ENCODE peak calls at places on chromosomes 16 and 17, in five cellular contexts. B is cardiac muscle cell, U is heart right ventricle, M is HFFc6, G is left ventricle myocardium inferior. C is an unnamed sample.

GRCh38 chr17:17214646-17215436 is 8.7 kb upstream of the PLD6 start:
- DNase-seq in B (no peak), U (no peak), M (no peak), G (no peak), C (no peak)

GRCh38 chr17:45398800-45399199 is 33.9 kb downstream of the ARHGAP27 start:
- DNase-seq in B (no peak), U (no peak), M (no peak), G (no peak), C (no peak)

GRCh38 chr17:16926061-16926511 is 45.8 kb downstream of the TNFRSF13B start:
- DNase-seq in B (no peak), U (no peak), M (no peak), G (peak; percentile 9), C (no peak)

GRCh38 chr17:46212634-46213435 is 19.6 kb upstream of the KANSL1 start:
- DNase-seq in B (peak; percentile 90), U (peak; percentile 83), M (peak; percentile 65), G (no peak), C (no peak)

GRCh38 chr16:7515543-7515942 is 182.9 kb downstream of the RBFOX1 start:
- DNase-seq in B (no peak), U (no peak), M (no peak), G (no peak), C (no peak)

GRCh38 chr16:83887088-83887487 is 11.8 kb upstream of the MLYCD start:
- DNase-seq in B (no peak), U (no peak), M (peak; percentile 28), G (no peak), C (no peak)

GRCh38 chr16:87295259-87295658 is 21.9 kb downstream of the C16orf95 start:
- DNase-seq in B (no peak), U (no peak), M (no peak), G (no peak), C (no peak)

GRCh38 chr16:30948956-30949654 is at the start of gene ORAI3:
- DNase-seq in B (peak; percentile 84), U (peak; percentile 81), M (peak; percentile 62), G (peak; percentile 84), C (peak; percentile 83)

GRCh38 chr16:71724320-71724751 is at the start of gene PHLPP2:
- DNase-seq in B (no peak), U (no peak), M (no peak), G (no peak), C (no peak)

GRCh38 chr16:16146380-16147315 is 76.6 kb downstream of the ABCC6 start:
- DNase-seq in B (no peak), U (peak; percentile 20), M (no peak), G (no peak), C (no peak)

GRCh38 chr16:85735225-85735722 is 15.6 kb downstream of the C16orf74 start:
- DNase-seq in B (no peak), U (no peak), M (no peak), G (no peak), C (peak; percentile 60)

GRCh38 chr16:3857189-3858013 is 23.1 kb downstream of the CREBBP start:
- DNase-seq in B (no peak), U (no peak), M (no peak), G (no peak), C (peak; percentile 77)

GRCh38 chr17:40284085-40284713 is 3.5 kb upstream of the CDC6 start:
- DNase-seq in B (no peak), U (no peak), M (peak; percentile 73), G (no peak), C (no peak)

GRCh38 chr16:89308391-89309333 is 91.2 kb downstream of the ZNF778 start:
- DNase-seq in B (peak; percentile 19), U (no peak), M (no peak), G (peak; percentile 10), C (no peak)

GRCh38 chr17:6868579-6868978 is 37.0 kb upstream of the TEKT1 start:
- DNase-seq in B (no peak), U (no peak), M (no peak), G (no peak), C (no peak)

GRCh38 chr16:57537596-57538234 is 1.3 kb upstream of the CCDC102A start:
- DNase-seq in B (no peak), U (peak; percentile 6), M (no peak), G (no peak), C (no peak)

GRCh38 chr17:59607817-59608403 is 11.8 kb upstream of the CLTC start:
- DNase-seq in B (peak; percentile 19), U (no peak), M (no peak), G (no peak), C (no peak)

GRCh38 chr16:75460441-75460840 is 4.0 kb downstream of the TMEM170A start:
- DNase-seq in B (no peak), U (no peak), M (peak; percentile 25), G (no peak), C (no peak)

GRCh38 chr16:84031556-84031955 is 11.0 kb downstream of the SLC38A8 start:
- DNase-seq in B (no peak), U (no peak), M (no peak), G (no peak), C (no peak)

GRCh38 chr17:17809527-17810373 is 27.0 kb downstream of the SREBF1 start:
- DNase-seq in B (peak; percentile 79), U (peak; percentile 56), M (no peak), G (peak; percentile 66), C (no peak)

GRCh38 chr16:48271728-48272127 is 24.4 kb upstream of the ABCC11 start:
- DNase-seq in B (no peak), U (no peak), M (peak; percentile 5), G (no peak), C (no peak)
- TF ChIP-seq CTCF in B (peak; percentile 7), U (peak; percentile 22), M (peak; percentile 31), G (peak; percentile 36), C (no peak)

DNA sequence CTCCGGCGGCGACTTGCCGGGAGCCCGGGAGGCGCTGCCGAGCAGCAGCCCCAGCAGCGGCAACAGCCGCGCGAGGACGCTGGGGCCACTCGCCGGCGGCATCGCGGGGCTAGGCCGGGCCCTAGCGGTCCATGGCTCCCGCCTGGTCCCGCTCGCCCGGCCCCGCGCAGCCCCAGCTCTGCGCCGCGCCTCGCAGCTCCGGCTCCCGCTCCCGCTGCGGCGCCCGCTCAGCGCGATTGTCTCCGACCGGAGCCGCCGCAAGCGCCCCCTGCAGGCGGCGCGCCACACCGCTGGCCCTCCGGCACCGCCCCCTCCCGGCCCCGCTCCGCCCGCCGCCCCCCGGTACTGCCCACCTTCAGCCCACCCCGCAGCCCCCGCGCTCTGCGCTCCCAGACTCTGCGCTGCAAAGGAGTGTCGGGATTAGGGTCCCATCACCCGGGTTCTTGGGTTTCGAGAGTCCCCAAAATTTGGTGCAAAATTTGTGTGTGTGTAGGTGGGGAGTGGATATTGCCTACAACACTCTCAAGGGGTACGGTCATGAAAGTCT is at the start of gene FAM171A2:
- DNase-seq in B (peak; percentile 88), U (no peak), M (no peak), G (peak; percentile 60), C (no peak)
- TF ChIP-seq CTCF in B (peak; percentile 24), U (peak; percentile 96), M (peak; percentile 85), G (peak; percentile 93), C (peak; percentile 87)

GRCh38 chr16:24270721-24271120 is 14.6 kb downstream of the CACNG3 start:
- DNase-seq in B (no peak), U (no peak), M (no peak), G (no peak), C (no peak)
- TF ChIP-seq CTCF in B (no peak), U (no peak), M (no peak), G (no peak), C (no peak)

GRCh38 chr17:82424001-82424862 is 5.8 kb upstream of the OGFOD3 start:
- DNase-seq in B (peak; percentile 31), U (no peak), M (peak; percentile 38), G (no peak), C (no peak)
- TF ChIP-seq CTCF in B (peak; percentile 73), U (peak; percentile 44), M (peak; percentile 86), G (peak; percentile 59), C (peak; percentile 79)

GRCh38 chr16:1345087-1345486 is 6.6 kb downstream of the TSR3 start:
- DNase-seq in B (no peak), U (no peak), M (no peak), G (no peak), C (no peak)

GRCh38 chr16:1344499-1344898 is 7.2 kb downstream of the TSR3 start:
- DNase-seq in B (no peak), U (no peak), M (no peak), G (no peak), C (no peak)

GRCh38 chr16:1342526-1343427 is 8.9 kb downstream of the TSR3 start:
- DNase-seq in B (peak; percentile 99), U (peak; percentile 89), M (peak; percentile 86), G (peak; percentile 92), C (peak; percentile 99)

GRCh38 chr16:1341495-1342388 is 8.3 kb downstream of the BAIAP3 start:
- DNase-seq in B (no peak), U (no peak), M (no peak), G (no peak), C (no peak)

DNA sequence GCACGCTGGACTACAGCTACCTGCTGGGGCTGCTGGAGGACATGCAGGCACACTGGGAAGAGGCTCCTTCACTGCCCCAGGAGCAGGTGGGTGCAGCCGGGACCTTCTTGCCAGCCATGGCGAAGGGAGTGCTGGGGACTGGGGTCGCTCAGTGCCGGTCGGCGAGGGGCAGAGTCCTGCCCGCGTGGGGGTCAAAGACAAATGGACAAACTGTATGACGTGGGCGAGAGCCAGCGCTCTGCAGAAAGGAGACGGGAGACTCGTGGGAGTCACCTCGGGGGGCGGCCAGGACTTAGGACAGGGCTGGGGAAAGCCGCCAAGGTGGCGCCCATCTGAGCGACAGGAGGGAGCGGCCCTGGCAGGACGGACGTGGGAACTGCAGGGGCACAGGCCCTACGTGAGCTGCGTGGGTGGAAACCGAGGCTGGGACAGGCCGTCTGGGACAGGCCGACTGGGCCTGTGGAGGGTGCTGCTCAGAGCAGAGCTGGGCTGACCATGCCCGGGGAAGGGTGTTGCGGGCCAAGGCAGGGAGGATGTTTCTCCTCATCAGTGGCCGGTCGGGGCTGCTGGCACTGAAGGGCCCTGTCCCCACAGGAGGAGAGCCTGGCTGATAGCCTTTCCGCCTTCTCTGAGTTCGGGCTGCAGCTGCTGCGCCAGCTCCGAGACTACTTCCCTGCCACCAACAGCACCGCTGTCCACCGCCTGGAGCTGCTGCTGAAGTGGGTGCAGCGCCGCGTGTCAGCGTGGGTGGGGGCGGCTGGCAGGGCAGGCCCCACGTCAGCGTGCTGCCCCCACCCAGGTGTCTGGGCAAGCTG is 8.0 kb downstream of the TSR3 start:
- DNase-seq in B (no peak), U (no peak), M (no peak), G (no peak), C (no peak)
- TF ChIP-seq CTCF in B (no peak), U (no peak), M (no peak), G (no peak), C (no peak)

DNA sequence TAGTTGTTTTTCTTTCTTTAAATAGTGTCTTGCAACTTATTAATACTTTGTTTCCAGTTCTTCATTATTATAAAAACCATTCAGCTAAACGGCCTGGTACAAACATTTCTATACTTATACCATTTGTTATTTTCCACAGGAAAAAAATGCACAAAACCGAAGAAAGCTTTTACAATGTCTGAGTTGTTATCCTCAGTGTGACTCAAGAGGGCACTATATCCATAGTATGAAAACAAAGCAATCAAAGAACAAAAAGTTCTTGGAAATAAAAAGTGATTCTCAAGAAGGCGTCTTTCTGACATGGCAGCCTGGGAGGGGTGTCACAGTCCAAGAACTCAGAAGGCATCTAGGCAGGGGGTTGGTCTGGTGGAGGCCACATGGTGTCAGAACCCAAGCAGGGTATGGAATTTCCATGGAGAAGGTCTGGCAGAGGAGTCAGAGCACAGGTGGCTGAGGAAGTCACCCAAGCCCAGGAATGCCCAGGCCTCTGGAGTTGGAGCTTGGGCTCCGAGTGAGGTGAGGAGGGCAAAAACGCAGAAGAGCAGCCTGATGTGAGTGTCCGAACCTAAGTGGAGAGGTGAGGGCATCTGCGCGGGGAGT is 70.9 kb upstream of the ATP2A3 start:
- DNase-seq in B (no peak), U (no peak), M (no peak), G (no peak), C (no peak)
- TF ChIP-seq CTCF in B (no peak), U (no peak), M (peak; percentile 35), G (no peak), C (no peak)